ENCODE peak calls at places on chromosomes 5 and 9, in six cellular contexts. M is astrocyte, T is GM23248, Q is trophoblast cell, V is AG04450, I is uterus. Y is an unnamed sample. For H3K27me3, the result is how much of the 10 kb centered on the place peaks cover.

GRCh38 chr5:135829681-135830383 is 4.6 kb upstream of the SLC25A48 start:
- DNase-seq in M (peak), T (peak), Q (peak), V (no peak), I (no peak), Y (no peak)

GRCh38 chr9:135035781-135036760 is 51.4 kb upstream of the OLFM1 start:
- DNase-seq in M (no peak), T (no peak), Q (no peak), V (no peak), I (peak), Y (no peak)

GRCh38 chr9:87359958-87360601 is 137.6 kb upstream of the DAPK1 start:
- DNase-seq in M (no peak), T (no peak), Q (peak), V (no peak), I (no peak), Y (no peak)

GRCh38 chr9:38359689-38360385 is 32.7 kb upstream of the ALDH1B1 start:
- DNase-seq in M (peak), T (peak), Q (no peak), V (no peak), I (no peak), Y (no peak)

GRCh38 chr9:708556-709432 is 132.7 kb upstream of the DMRT1 start:
- DNase-seq in M (no peak), T (peak), Q (no peak), V (no peak), I (no peak), Y (no peak)

GRCh38 chr9:94167055-94167346 is 82.7 kb downstream of the PTPDC1 start:
- DNase-seq in M (no peak), T (peak), Q (peak), V (no peak), I (no peak), Y (peak)

GRCh38 chr5:181235323-181235688 is 8.4 kb downstream of the RACK1 start:
- DNase-seq in M (no peak), T (no peak), Q (no peak), V (no peak), I (no peak), Y (no peak)

GRCh38 chr5:149317281-149318048 is 27.8 kb upstream of the GRPEL2 start:
- DNase-seq in M (no peak), T (peak), Q (no peak), V (peak), I (no peak), Y (no peak)

GRCh38 chr9:5586391-5586802 is 42.5 kb upstream of the RIC1 start:
- DNase-seq in M (peak), T (peak), Q (peak), V (peak), I (no peak), Y (no peak)

GRCh38 chr9:3508531-3509374 is 17.0 kb downstream of the RFX3 start:
- DNase-seq in M (peak), T (no peak), Q (no peak), V (no peak), I (no peak), Y (no peak)

GRCh38 chr5:154179846-154180710 is 10.5 kb upstream of the GALNT10 start:
- DNase-seq in M (no peak), T (peak), Q (peak), V (peak), I (no peak), Y (no peak)
- H3K27ac ChIP-seq in M (no peak), T (no peak), Q (no peak), V (no peak), I (no peak), Y (no peak)

GRCh38 chr9:19896161-19896560 is 107.3 kb upstream of the SLC24A2 start:
- DNase-seq in M (no peak), T (no peak), Q (no peak), V (no peak), I (no peak), Y (no peak)

DNA sequence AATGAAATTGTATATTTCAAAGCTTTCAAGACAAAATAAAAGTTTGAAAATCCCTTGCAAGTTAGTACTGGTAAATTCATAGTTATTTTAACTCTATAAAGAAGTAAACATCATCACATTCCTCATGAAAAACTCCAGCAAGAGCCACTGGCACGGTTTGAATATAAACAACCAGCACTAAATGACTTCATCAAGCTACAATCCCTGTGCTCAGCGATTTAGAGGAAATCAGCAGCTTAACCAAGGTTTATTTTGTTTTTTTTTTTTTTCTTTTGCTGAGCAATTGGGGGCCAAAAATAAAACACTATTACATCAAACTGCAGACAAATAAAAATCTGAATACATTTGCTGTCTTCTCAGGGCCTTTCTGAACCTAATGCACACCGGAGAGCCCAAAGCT is 106.1 kb upstream of the SLC24A2 start:
- DNase-seq in M (peak), T (peak), Q (no peak), V (peak), I (no peak), Y (no peak)
- H3K4me3 ChIP-seq in M (no peak), T (no peak), Q (no peak), V (no peak), I (no peak), Y (no peak)

GRCh38 chr5:124398471-124398870 is 348.0 kb downstream of the ZNF608 start:
- DNase-seq in M (peak), T (peak), Q (no peak), V (no peak), I (no peak), Y (no peak)
- H3K27me3 ChIP-seq in M (under half), T (under half), Q (under half), V (under half), I (under half), Y (under half)

DNA sequence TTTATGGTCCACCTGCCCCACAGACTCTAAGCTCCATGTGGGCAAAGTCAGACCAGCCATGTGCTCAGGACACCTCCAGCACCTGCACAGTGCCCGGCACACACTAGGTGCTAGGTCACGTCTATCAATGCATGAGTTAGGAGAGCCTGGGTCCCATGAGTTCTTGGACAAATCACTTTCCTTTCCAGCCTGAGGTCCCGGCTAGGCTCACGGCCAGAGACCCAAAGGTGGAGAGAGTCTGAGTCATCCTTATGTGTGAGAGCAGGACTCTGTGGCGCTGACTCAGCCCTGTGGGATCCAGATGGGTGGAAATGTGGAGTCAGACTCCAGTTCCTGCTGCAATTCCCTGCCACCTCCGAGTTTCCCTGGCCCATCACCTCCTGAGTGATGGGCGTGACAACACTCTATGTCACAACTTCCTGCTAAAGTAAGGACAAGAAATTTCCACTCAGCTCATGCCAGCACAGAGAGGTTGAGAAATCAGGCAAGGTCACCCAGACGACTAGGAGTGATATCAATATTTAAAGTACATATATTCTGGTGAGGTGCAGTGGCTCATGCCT is 2.5 kb upstream of the ST6GALNAC4 start:
- DNase-seq in M (peak), T (peak), Q (peak), V (peak), I (peak), Y (no peak)
- H3K27ac ChIP-seq in M (peak), T (peak), Q (no peak), V (peak), I (peak), Y (peak)

GRCh38 chr5:142697846-142698245 is 12.0 kb upstream of the FGF1 start:
- DNase-seq in M (peak), T (peak), Q (no peak), V (no peak), I (peak), Y (no peak)
- H3K4me3 ChIP-seq in M (no peak), T (peak), Q (no peak), V (no peak), I (no peak), Y (no peak)

GRCh38 chr5:61461412-61461811 is 129.4 kb downstream of the ZSWIM6 start:
- DNase-seq in M (no peak), T (no peak), Q (no peak), V (no peak), I (no peak), Y (no peak)
- H3K27me3 ChIP-seq in M (under half), T (under half), Q (under half), V (under half), I (under half), Y (under half)

DNA sequence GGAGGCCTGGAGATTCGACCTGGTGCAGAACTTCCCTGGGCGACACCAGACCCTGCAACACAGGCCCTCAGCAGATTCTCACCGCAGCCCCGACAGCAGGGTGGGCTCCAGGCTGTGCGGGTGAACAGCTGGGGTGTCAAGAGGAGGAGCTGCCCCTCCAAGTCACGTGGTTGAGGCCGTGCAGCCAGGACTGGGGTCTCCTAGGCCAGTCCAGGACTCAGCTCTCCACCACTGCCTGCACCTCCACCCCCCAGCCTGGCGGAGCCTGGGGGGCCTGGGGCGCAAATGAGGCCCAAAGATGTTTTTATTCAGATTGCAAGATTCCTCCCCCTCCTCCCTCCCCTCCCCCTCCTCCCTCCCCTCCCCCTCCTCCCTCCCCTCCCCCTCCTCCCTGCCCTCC is 9.2 kb upstream of the AGPAT2 start:
- DNase-seq in M (no peak), T (no peak), Q (no peak), V (no peak), I (no peak), Y (no peak)
- H3K27ac ChIP-seq in M (no peak), T (no peak), Q (no peak), V (no peak), I (no peak), Y (no peak)

GRCh38 chr5:157562111-157562581 is 13.4 kb downstream of the ADAM19 start:
- DNase-seq in M (no peak), T (peak), Q (no peak), V (no peak), I (no peak), Y (no peak)
- H3K4me3 ChIP-seq in M (no peak), T (no peak), Q (no peak), V (no peak), I (no peak), Y (no peak)

DNA sequence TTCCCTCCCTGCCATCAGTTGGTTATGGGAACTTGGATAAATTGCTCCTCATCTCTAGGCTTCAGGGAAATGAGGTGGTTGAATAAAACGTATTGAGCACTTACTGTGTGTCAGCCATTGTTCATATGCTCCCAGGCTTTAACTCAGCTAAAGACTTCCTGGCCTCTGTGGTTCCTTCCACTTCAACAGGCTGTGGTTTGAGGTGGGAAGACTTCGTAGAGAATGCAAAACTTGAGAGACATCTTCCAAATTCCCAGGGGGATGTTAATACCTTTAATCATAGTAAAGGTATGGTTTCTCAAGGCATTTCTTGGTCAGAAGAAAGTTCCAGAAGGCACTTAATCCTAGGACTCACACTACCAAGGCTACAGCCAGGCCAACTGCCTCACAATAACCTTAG is 1.5 kb upstream of the GPX3 start:
- DNase-seq in M (peak), T (no peak), Q (no peak), V (no peak), I (no peak), Y (no peak)
- H3K27me3 ChIP-seq in M (under half), T (under half), Q (under half), V (under half), I (under half), Y (under half)